ENCODE peak calls at places on chromosomes 1 and 21, in eight cellular contexts. R is fibroblast of mammary gland, L is fibroblast of lung, P is Panc1, X is body of pancreas, J is hepatocyte, T is lower leg skin, M is AG09309. Z is an unnamed sample.

GRCh38 chr21:38223893-38224540 is 32.8 kb upstream of the KCNJ15 start:
- DNase-seq in R (peak; percentile 70), L (peak; percentile 40), P (no peak), X (no peak), J (no peak), T (no peak), M (no peak), Z (no peak)

GRCh38 chr1:228291906-228292608 is 84.2 kb downstream of the OBSCN start:
- DNase-seq in R (no peak), L (no peak), P (no peak), X (no peak), J (no peak), T (no peak), M (no peak), Z (peak; percentile 6)

GRCh38 chr1:66401244-66401643 is 132.7 kb upstream of the SGIP1 start:
- DNase-seq in R (no peak), L (no peak), P (no peak), X (no peak), J (no peak), T (no peak), M (no peak), Z (no peak)

GRCh38 chr1:171226757-171227370 is 21.4 kb upstream of the FMO1 start:
- DNase-seq in R (peak; percentile 83), L (peak; percentile 69), P (peak; percentile 36), X (peak; percentile 64), J (peak; percentile 83), T (peak; percentile 46), M (peak; percentile 50), Z (peak; percentile 75)

GRCh38 chr1:62131093-62131725 is 63.4 kb upstream of the L1TD1 start:
- DNase-seq in R (peak; percentile 69), L (peak; percentile 55), P (peak; percentile 57), X (peak; percentile 35), J (peak; percentile 83), T (no peak), M (peak; percentile 23), Z (peak; percentile 70)

GRCh38 chr1:241658081-241658793 is 6.2 kb downstream of the WDR64 start:
- DNase-seq in R (peak; percentile 44), L (peak; percentile 6), P (no peak), X (no peak), J (no peak), T (no peak), M (no peak), Z (peak; percentile 44)

GRCh38 chr1:198300451-198300850 is 143.7 kb downstream of the NEK7 start:
- DNase-seq in R (no peak), L (no peak), P (no peak), X (no peak), J (no peak), T (no peak), M (no peak), Z (no peak)

GRCh38 chr1:200290010-200290685 is 119.7 kb downstream of the ZNF281 start:
- DNase-seq in R (no peak), L (no peak), P (no peak), X (no peak), J (no peak), T (no peak), M (no peak), Z (no peak)

GRCh38 chr1:164602480-164603093 is 43.6 kb downstream of the PBX1 start:
- DNase-seq in R (peak; percentile 45), L (peak; percentile 86), P (no peak), X (peak; percentile 82), J (peak; percentile 66), T (peak; percentile 62), M (peak; percentile 39), Z (peak; percentile 87)

GRCh38 chr21:31671931-31672330 is 12.4 kb downstream of the SOD1 start:
- DNase-seq in R (no peak), L (no peak), P (no peak), X (no peak), J (no peak), T (no peak), M (no peak), Z (no peak)

DNA sequence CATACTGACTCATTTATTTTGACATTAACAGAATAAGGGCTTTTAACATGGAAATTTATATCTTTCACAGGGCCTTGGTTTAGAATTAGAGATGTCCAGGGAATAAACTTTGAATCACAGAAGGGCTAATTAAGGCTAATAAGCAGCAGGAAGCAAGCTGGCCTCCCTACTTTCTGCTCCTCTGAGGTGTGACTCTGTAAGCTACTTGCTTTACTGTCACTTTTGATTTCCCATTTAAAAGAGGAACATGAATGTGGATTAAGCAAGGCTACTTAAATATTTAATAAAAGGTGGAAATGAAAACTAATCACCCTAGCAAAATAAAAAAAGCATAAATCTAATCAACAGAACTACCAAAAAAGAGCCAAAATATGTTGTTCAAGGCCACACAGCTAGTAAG is 28.9 kb upstream of the CD5L start:
- DNase-seq in R (no peak), L (no peak), P (no peak), X (no peak), J (no peak), T (no peak), M (no peak), Z (no peak)
- H3K4me3 ChIP-seq in R (no peak overlapping the region), L (no peak overlapping the region), P (no peak overlapping the region), X (no peak overlapping the region), J (no peak overlapping the region), T (no peak overlapping the region), M (no peak overlapping the region), Z (no peak overlapping the region)

GRCh38 chr1:179052776-179053175 is 27.1 kb downstream of the FAM20B start:
- DNase-seq in R (no peak), L (no peak), P (no peak), X (no peak), J (no peak), T (no peak), M (no peak), Z (no peak)

GRCh38 chr1:179046808-179047636 is 21.3 kb downstream of the FAM20B start:
- DNase-seq in R (no peak), L (no peak), P (no peak), X (no peak), J (no peak), T (no peak), M (no peak), Z (no peak)

GRCh38 chr1:179047637-179048002 is 21.9 kb downstream of the FAM20B start:
- DNase-seq in R (no peak), L (peak; percentile 70), P (no peak), X (no peak), J (no peak), T (no peak), M (no peak), Z (peak; percentile 20)

GRCh38 chr1:179043907-179044306 is 18.2 kb downstream of the FAM20B start:
- DNase-seq in R (no peak), L (no peak), P (no peak), X (no peak), J (no peak), T (no peak), M (no peak), Z (no peak)

DNA sequence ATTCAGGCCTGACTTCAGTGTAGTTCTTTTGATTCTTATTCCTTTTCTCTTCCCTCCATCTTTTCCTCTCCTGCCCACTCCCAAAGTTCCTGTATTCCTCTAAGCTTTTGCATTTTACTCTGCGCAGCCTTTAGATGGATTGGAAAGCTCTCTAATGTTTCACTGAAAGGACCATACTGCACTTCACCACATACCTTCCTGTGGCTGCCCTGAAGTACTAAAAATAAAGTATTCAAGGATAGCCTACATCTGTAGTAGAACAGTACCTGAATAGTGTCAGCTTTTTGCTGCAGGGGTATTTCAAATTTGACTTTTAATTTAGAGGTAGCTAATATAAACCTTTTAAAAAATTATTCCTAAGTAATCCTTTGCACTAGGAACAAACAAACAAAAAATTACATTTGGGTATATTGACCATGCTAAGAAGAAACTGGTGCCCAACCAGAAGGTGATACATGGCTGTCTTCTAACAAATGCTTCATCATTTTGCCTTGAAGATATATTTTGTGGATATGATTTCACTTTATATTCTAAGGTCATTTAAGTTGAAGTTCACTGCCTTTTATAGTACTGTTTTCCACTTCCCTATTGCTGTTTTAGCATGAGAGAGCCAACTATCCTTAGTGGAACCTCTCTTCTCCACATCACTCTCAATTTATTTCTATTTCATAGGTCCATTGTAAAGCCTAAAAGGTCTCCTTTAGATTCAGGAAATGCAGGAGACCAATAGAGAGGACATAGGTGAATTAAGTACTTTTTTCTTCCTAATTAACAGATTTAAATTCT is 22.8 kb downstream of the FAM20B start:
- DNase-seq in R (no peak), L (no peak), P (no peak), X (no peak), J (no peak), T (no peak), M (no peak), Z (no peak)
- TF ChIP-seq CTCF in R (no peak), L (no peak), P (no peak), X (no peak), J (no peak), T (no peak), M (no peak), Z (no peak)

DNA sequence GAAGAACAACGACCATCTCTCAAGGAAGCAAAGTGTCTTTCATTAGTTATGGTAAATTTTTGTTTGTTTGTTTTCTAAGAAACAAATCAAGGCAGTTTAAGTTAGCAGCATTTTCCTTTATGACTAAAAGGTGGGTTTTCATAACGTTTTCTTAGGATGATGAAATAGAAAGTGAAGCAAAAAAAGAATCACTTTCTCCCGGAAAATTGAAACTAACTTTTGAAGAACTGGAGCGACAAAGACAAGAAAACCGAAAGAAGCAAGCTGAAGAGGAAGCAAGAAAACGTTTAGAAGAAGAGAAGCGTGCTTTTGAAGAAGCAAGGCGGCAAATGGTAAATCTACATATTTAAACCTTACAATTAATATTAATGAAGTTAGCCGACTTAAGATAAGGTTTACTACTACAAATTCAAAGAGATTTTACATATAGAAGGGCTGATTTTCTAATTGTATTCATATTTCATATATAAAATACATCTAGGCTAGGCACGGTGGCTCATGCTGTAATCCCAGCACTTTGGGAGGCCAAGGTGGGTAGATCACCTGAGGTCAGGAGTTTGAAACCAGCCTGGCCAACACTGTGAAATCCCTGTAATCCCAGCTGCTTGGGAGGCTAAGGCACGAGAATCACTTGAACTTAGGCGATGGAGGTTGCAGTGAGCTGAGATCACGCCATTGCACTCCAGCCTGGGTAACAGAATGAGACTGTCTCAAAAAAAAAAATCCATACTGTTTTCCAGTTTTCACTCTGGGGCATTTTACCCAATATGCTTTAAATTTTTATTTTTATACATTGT is 38.3 kb downstream of the NEXN start:
- DNase-seq in R (no peak), L (no peak), P (no peak), X (no peak), J (no peak), T (no peak), M (no peak), Z (no peak)
- H3K4me3 ChIP-seq in R (no peak overlapping the region), L (no peak overlapping the region), P (peak overlapping the region; percentile 16), X (no peak overlapping the region), J (no peak overlapping the region), T (no peak overlapping the region), M (no peak overlapping the region), Z (no peak overlapping the region)

DNA sequence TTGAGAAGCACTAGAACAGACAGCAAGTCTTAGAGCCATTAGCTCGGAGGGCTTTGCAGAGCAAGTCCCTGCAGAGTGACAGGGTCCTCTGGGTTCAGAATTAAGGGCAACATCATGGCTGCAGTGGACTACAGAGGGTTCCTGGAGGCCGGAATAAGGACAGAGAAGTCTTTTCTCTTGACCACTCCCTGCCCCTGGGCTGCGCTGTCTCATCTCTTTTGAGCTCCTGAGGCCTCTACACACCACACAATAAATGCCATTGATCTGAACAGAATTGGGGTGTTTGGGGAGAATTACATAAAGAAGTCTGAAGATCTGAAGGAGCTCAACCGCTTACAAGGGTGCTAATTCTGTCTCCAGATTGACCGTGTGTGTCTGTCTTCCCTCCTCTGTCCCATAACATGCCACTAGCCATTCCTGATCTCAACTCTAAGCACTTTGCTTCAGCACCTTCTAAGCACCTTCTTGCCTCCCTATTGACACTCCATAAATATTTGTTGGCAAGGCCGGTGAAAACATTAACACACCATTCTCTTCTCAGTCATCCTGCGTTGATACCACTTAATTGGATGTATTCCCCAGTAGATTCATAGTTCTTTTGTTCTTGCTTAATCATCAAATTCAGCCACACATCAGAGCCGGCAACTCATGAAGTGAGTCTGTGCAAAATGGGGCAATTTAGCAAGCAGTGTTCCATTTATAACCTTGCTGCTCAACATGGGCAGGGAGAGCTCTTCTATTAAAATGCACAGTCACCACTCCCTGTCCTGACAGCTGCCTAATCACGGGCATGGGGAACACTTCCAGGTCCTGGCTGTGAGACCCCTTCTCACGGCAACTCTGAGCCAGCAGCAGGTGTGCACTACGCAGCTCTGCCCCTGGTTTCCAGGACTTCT is 49.7 kb downstream of the NMNAT2 start:
- DNase-seq in R (no peak), L (no peak), P (no peak), X (no peak), J (no peak), T (no peak), M (no peak), Z (no peak)
- TF ChIP-seq CTCF in R (no peak), L (no peak), P (no peak), X (no peak), J (no peak), T (no peak), M (no peak), Z (no peak)